ENCODE peak calls at places on chromosome X, in seven cellular contexts. J is A172, T is T-cell, Y is GM03348, Z is pons, K is pancreas, P is HS-5. N is an unnamed sample.

GRCh38 chrX:103782640-103783039 is 6.0 kb downstream of the PLP1 start:
- DNase-seq in T (no peak), J (no peak), P (no peak), K (no peak), Z (peak), Y (no peak), N (no peak)

GRCh38 chrX:148382983-148383382 is 117.4 kb upstream of the AFF2 start:
- DNase-seq in P (no peak), Y (no peak), Z (no peak), K (no peak), J (no peak), T (no peak), N (no peak)

GRCh38 chrX:3191821-3192220 is 150.6 kb downstream of the ARSF start:
- DNase-seq in Y (peak), K (no peak), Z (no peak), T (no peak), P (no peak), J (no peak), N (no peak)

GRCh38 chrX:116204947-116205346 is 34.4 kb downstream of the AGTR2 start:
- DNase-seq in P (no peak), Z (peak), Y (peak), K (no peak), J (peak), T (no peak), N (no peak)

GRCh38 chrX:40282901-40283674 is 185.3 kb upstream of the BCOR start:
- DNase-seq in T (no peak), J (no peak), Y (peak), Z (no peak), K (no peak), P (no peak), N (no peak)

GRCh38 chrX:151753313-151754041 is 18.9 kb downstream of the CNGA2 start:
- DNase-seq in J (peak), Z (peak), T (no peak), P (no peak), Y (peak), K (peak), N (peak)

GRCh38 chrX:150429577-150429976 is 66.5 kb downstream of the MAMLD1 start:
- DNase-seq in Z (no peak), J (peak), P (peak), T (no peak), Y (peak), K (no peak), N (no peak)

GRCh38 chrX:53128097-53128749 is 34.3 kb downstream of the KANTR start:
- DNase-seq in T (no peak), K (no peak), Y (peak), Z (no peak), J (no peak), P (no peak), N (no peak)

GRCh38 chrX:13341491-13342101 is 21.7 kb upstream of the ATXN3L start:
- DNase-seq in Z (no peak), J (peak), T (no peak), P (peak), Y (no peak), K (no peak), N (no peak)

GRCh38 chrX:47723689-47724088 is 64.7 kb upstream of the UXT start:
- DNase-seq in T (no peak), Z (no peak), J (no peak), K (no peak), Y (no peak), P (no peak), N (no peak)

GRCh38 chrX:111270339-111270738 is at the start of gene CAPN6:
- DNase-seq in J (no peak), T (no peak), P (no peak), Y (peak), K (no peak), Z (no peak), N (no peak)

GRCh38 chrX:49198540-49199314 is 1.3 kb downstream of the SYP start:
- DNase-seq in K (no peak), Y (no peak), T (no peak), P (no peak), J (no peak), Z (no peak), N (no peak)

GRCh38 chrX:133639726-133640125 is 224.4 kb upstream of the GPC4 start:
- DNase-seq in J (no peak), K (no peak), Y (no peak), P (no peak), Z (no peak), T (no peak), N (no peak)

GRCh38 chrX:1336331-1337143 is at the start of gene IL3RA:
- DNase-seq in J (peak), P (no peak), Y (peak), Z (peak), K (peak), T (no peak), N (no peak)

GRCh38 chrX:106510713-106511411 is 100.9 kb upstream of the RADX start:
- DNase-seq in K (no peak), P (no peak), Z (no peak), T (no peak), J (no peak), Y (no peak), N (no peak)

GRCh38 chrX:2781698-2782097 is 29.9 kb downstream of the XG start:
- DNase-seq in P (no peak), K (no peak), T (no peak), Y (no peak), J (no peak), Z (no peak), N (no peak)